ENCODE peak calls at places on chromosomes 7 and 10, in seven cellular contexts. V is thoracic aorta, N is DND-41, Y is right lobe of liver, M is mucosa of descending colon, F is K562, B is fibroblast of lung. Q is an unnamed sample. For H3K4me1, the result is how much of the 10 kb centered on the place peaks cover.

GRCh38 chr10:102435529-102436233 is 3.3 kb upstream of the CUEDC2 start:
- DNase-seq in B (no peak), F (peak), M (peak), Y (peak), N (peak), V (no peak), Q (no peak)

GRCh38 chr7:8389898-8390642 is 43.3 kb upstream of the NXPH1 start:
- DNase-seq in B (no peak), M (no peak), F (peak), Y (no peak), V (no peak), N (no peak), Q (no peak)

GRCh38 chr10:95925033-95925432 is 17.3 kb downstream of the CC2D2B start:
- DNase-seq in Y (no peak), M (no peak), B (no peak), N (no peak), F (no peak), V (no peak), Q (no peak)

GRCh38 chr7:140084972-140085371 is 22.2 kb upstream of the PARP12 start:
- DNase-seq in F (peak), M (peak), V (no peak), Y (no peak), B (no peak), N (no peak), Q (peak)

GRCh38 chr10:93437000-93437945 is 44.9 kb downstream of the MYOF start:
- DNase-seq in M (no peak), Y (no peak), V (peak), F (no peak), N (no peak), B (peak), Q (no peak)

GRCh38 chr10:88236121-88236743 is 346.9 kb downstream of the RNLS start:
- DNase-seq in Y (no peak), V (no peak), N (peak), B (no peak), F (no peak), M (no peak), Q (no peak)

GRCh38 chr10:6593140-6593740 is 13.2 kb upstream of the PRKCQ start:
- DNase-seq in M (no peak), Y (no peak), F (no peak), N (no peak), V (no peak), B (no peak), Q (no peak)

GRCh38 chr10:132189810-132190422 is 3.2 kb downstream of the DPYSL4 start:
- DNase-seq in M (peak), Y (no peak), F (no peak), V (no peak), B (no peak), N (no peak), Q (no peak)

GRCh38 chr7:94741179-94741578 is 85.2 kb upstream of the SGCE start:
- DNase-seq in Y (no peak), N (no peak), B (no peak), M (no peak), V (no peak), F (no peak), Q (no peak)

GRCh38 chr7:44645254-44645653 is 38.8 kb downstream of the OGDH start:
- DNase-seq in V (no peak), Y (peak), F (no peak), M (no peak), N (no peak), B (no peak), Q (no peak)

GRCh38 chr10:79382491-79382941 is 35.2 kb downstream of the PPIF start:
- DNase-seq in N (no peak), M (peak), V (no peak), Y (peak), B (no peak), F (no peak), Q (peak)

GRCh38 chr10:52004342-52004949 is 305.1 kb upstream of the CSTF2T start:
- DNase-seq in V (no peak), Y (no peak), B (peak), M (no peak), N (no peak), F (peak), Q (no peak)

GRCh38 chr10:123294109-123294508 is 139.9 kb downstream of the BUB3 start:
- DNase-seq in Y (no peak), M (no peak), B (no peak), N (no peak), V (no peak), F (no peak), Q (no peak)

GRCh38 chr10:122786269-122786668 is 59.4 kb downstream of the CUZD1 start:
- DNase-seq in Y (no peak), B (peak), M (no peak), V (no peak), N (peak), F (no peak), Q (no peak)

GRCh38 chr10:91467114-91467513 is 57.0 kb downstream of the HECTD2 start:
- DNase-seq in F (no peak), M (no peak), Y (no peak), B (no peak), N (no peak), V (no peak), Q (no peak)

GRCh38 chr7:152144557-152145245 is 119.2 kb downstream of the GALNT11 start:
- DNase-seq in N (no peak), Y (no peak), V (no peak), M (no peak), F (no peak), B (no peak), Q (no peak)

GRCh38 chr7:101506531-101506930 is 122.6 kb downstream of the MYL10 start:
- DNase-seq in F (no peak), Y (no peak), M (no peak), V (no peak), N (no peak), B (no peak), Q (no peak)

GRCh38 chr10:2456834-2457233 is 610.5 kb upstream of the PFKP start:
- DNase-seq in V (no peak), F (no peak), Y (no peak), N (no peak), B (no peak), M (no peak), Q (no peak)

GRCh38 chr10:110530131-110530831 is 32.6 kb downstream of the DUSP5 start:
- DNase-seq in F (no peak), N (no peak), B (peak), Y (peak), V (no peak), M (peak), Q (peak)

GRCh38 chr10:8768854-8769253 is 714.4 kb downstream of the GATA3 start:
- DNase-seq in Y (no peak), V (no peak), B (no peak), M (no peak), N (no peak), F (no peak), Q (no peak)

GRCh38 chr7:95549818-95550529 is 46.3 kb downstream of the PDK4 start:
- DNase-seq in B (peak), Y (peak), V (peak), F (no peak), N (no peak), M (peak), Q (no peak)

GRCh38 chr10:86317949-86318725 is 48.5 kb downstream of the GRID1 start:
- DNase-seq in Y (peak), F (no peak), M (no peak), V (no peak), B (no peak), N (no peak), Q (peak)

GRCh38 chr7:65251851-65252620 is 121.6 kb upstream of the ZNF92 start:
- DNase-seq in Y (no peak), M (peak), F (peak), N (no peak), B (peak), V (no peak), Q (peak)

GRCh38 chr7:135666156-135666555 is 3.8 kb downstream of the STMP1 start:
- DNase-seq in M (no peak), F (no peak), B (peak), V (no peak), N (no peak), Y (no peak), Q (no peak)

GRCh38 chr7:7399707-7400106 is 136.0 kb downstream of the COL28A1 start:
- DNase-seq in F (no peak), B (peak), N (no peak), M (no peak), V (no peak), Y (no peak), Q (no peak)

GRCh38 chr7:93055543-93056107 is 62.2 kb downstream of the SAMD9 start:
- DNase-seq in B (peak), N (no peak), F (no peak), Y (no peak), V (no peak), M (no peak), Q (no peak)

GRCh38 chr7:87934699-87935372 is 785 bp downstream of the ADAM22 start:
- DNase-seq in V (no peak), Y (no peak), M (no peak), F (no peak), B (peak), N (peak), Q (peak)

GRCh38 chr7:71626206-71626605 is 494.3 kb downstream of the GALNT17 start:
- DNase-seq in V (no peak), N (no peak), M (no peak), F (no peak), B (peak), Y (no peak), Q (no peak)

GRCh38 chr7:81672872-81673271 is 97.0 kb downstream of the HGF start:
- DNase-seq in F (no peak), Y (no peak), N (no peak), M (no peak), V (no peak), B (no peak), Q (no peak)

GRCh38 chr10:26485150-26485941 is 47.2 kb downstream of the APBB1IP start:
- DNase-seq in M (no peak), N (no peak), V (no peak), Y (no peak), F (no peak), B (peak), Q (no peak)

GRCh38 chr10:118422241-118422640 is 80.1 kb upstream of the FAM204A start:
- DNase-seq in B (no peak), Y (no peak), F (no peak), V (no peak), N (no peak), M (no peak), Q (no peak)

GRCh38 chr7:37683263-37684120 is at the start of gene GPR141:
- DNase-seq in B (no peak), M (no peak), F (no peak), V (no peak), N (no peak), Y (no peak), Q (no peak)

GRCh38 chr7:93316730-93317129 is 84.6 kb downstream of the VPS50 start:
- DNase-seq in V (no peak), M (no peak), F (no peak), Y (no peak), N (no peak), B (peak), Q (no peak)

GRCh38 chr7:129225931-129226572 is 1.2 kb downstream of the AHCYL2 start:
- DNase-seq in N (no peak), Y (no peak), B (no peak), M (no peak), V (no peak), F (no peak), Q (no peak)

GRCh38 chr10:14394179-14394578 is 63.5 kb upstream of the FRMD4A start:
- DNase-seq in N (no peak), F (no peak), B (no peak), Y (no peak), V (no peak), M (no peak), Q (no peak)

GRCh38 chr10:14391342-14391741 is 60.6 kb upstream of the FRMD4A start:
- DNase-seq in N (no peak), V (no peak), M (no peak), B (no peak), F (no peak), Y (no peak), Q (no peak)

GRCh38 chr10:14397069-14397468 is 66.3 kb upstream of the FRMD4A start:
- DNase-seq in F (no peak), M (peak), N (no peak), V (peak), B (peak), Y (no peak), Q (no peak)

GRCh38 chr10:14399641-14400040 is 68.9 kb upstream of the FRMD4A start:
- DNase-seq in M (no peak), F (no peak), V (no peak), Y (no peak), N (no peak), B (peak), Q (no peak)

GRCh38 chr10:14396441-14397048 is 65.8 kb upstream of the FRMD4A start:
- DNase-seq in Y (no peak), F (peak), V (no peak), M (no peak), B (peak), N (no peak), Q (no peak)
- TF ChIP-seq CTCF in Y (peak), F (peak), V (peak), M (no peak), B (peak), N (peak), Q (peak)

DNA sequence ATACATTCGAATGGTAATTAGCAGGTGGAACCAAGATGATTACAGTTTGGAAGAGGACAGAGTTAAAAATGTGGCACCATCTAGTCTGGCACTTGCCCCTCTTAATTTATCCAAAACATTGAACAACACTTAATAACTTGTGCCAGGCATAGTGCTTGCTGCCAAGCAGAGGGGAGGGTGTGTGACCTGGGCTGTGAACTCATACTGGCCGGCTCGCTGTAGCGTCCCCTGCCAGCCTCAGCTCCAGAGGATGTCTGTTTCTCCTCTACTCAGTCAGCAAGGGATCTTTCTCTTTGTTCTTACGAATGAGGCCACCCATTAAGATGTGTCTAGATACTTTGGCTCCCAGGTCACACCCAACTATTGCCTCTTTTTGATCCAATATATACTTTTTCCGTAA is 179.4 kb upstream of the INHBA start:
- DNase-seq in V (no peak), M (no peak), Y (no peak), B (no peak), F (no peak), N (no peak), Q (no peak)
- H3K4me1 ChIP-seq in V (under half), M (under half), Y (under half), B (under half), F (under half), N (under half), Q (half or more)

GRCh38 chr7:130695840-130696239 is 9.5 kb upstream of the TSGA13 start:
- DNase-seq in N (no peak), B (peak), Y (no peak), V (no peak), F (peak), M (no peak), Q (no peak)
- TF ChIP-seq CTCF in N (peak), B (peak), Y (peak), V (no peak), F (peak), M (no peak), Q (peak)

GRCh38 chr7:35649711-35650110 is 45.2 kb downstream of the HERPUD2 start:
- DNase-seq in F (no peak), B (no peak), V (no peak), M (no peak), Y (no peak), N (no peak), Q (no peak)

GRCh38 chr7:35648367-35648766 is 46.6 kb downstream of the HERPUD2 start:
- DNase-seq in N (no peak), M (no peak), B (no peak), V (no peak), F (no peak), Y (peak), Q (no peak)

GRCh38 chr7:35652124-35652523 is 42.8 kb downstream of the HERPUD2 start:
- DNase-seq in N (no peak), M (no peak), B (no peak), F (no peak), V (no peak), Y (no peak), Q (peak)

GRCh38 chr7:35647171-35647574 is 47.8 kb downstream of the HERPUD2 start:
- DNase-seq in B (no peak), N (no peak), F (peak), Y (peak), M (no peak), V (no peak), Q (no peak)

GRCh38 chr7:35650751-35651150 is 44.2 kb downstream of the HERPUD2 start:
- DNase-seq in B (no peak), V (no peak), Y (no peak), N (no peak), F (no peak), M (no peak), Q (peak)
- H3K4me1 ChIP-seq in B (under half), V (under half), Y (under half), N (under half), F (under half), M (under half), Q (under half)

GRCh38 chr10:80596391-80597257 is 58.9 kb downstream of the SH2D4B start:
- DNase-seq in M (no peak), Y (peak), B (peak), F (peak), V (no peak), N (peak), Q (no peak)

GRCh38 chr10:80598951-80599350 is 61.2 kb downstream of the SH2D4B start:
- DNase-seq in M (no peak), V (no peak), B (no peak), N (no peak), Y (no peak), F (no peak), Q (no peak)

GRCh38 chr10:80600251-80600650 is 62.5 kb downstream of the SH2D4B start:
- DNase-seq in N (no peak), M (no peak), F (no peak), V (no peak), Y (peak), B (no peak), Q (no peak)

GRCh38 chr10:80598084-80598798 is 60.5 kb downstream of the SH2D4B start:
- DNase-seq in M (no peak), B (no peak), V (no peak), F (no peak), N (no peak), Y (peak), Q (no peak)

DNA sequence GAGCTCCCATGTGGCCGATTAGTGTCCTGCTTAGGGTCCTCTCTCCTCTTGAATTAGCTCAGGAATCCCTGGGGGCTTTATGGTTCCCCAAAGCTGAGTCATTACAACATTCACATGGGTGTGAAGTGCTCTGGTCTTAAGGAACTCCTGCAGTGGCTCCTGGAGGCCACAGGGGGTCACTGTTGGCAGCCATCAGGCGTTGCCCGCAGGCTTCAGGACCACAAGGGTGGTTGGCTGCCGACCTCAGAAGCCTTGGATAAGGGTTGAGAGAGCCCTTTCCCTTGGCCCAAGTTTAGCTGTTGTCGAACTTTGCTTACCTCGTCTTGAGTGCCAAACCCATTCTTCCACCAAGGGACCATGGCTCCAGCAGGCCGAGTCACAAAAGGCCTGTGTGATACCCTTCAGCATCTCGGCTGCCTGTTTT is 61.7 kb downstream of the SH2D4B start:
- DNase-seq in F (peak), V (no peak), B (peak), M (peak), N (peak), Y (peak), Q (peak)
- TF ChIP-seq CTCF in F (peak), V (peak), B (peak), M (peak), N (peak), Y (peak), Q (peak)

GRCh38 chr10:71981868-71982230 is 17.7 kb downstream of the CHST3 start:
- DNase-seq in M (no peak), N (no peak), V (no peak), F (no peak), Y (no peak), B (no peak), Q (peak)
- H3K4me1 ChIP-seq in M (under half), N (under half), V (half or more), F (under half), Y (under half), B (under half), Q (under half)

DNA sequence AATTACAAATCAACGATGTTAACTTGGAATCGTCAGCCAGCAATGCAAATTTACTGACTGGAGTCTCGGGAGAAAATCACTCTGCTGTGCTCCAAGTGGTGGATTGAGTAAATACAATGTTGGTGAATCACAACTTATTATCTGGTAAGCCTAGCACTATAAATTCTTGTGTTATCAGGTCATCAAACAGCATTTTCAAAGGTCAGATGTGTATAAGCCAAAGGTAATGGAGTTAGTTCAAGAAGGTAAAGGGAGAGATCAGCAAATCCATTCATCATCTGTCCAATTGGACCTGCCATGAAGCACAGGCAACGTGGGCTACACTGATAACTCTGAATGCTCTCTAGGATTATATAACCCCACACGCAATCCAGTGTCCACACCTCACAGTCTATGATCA is 13.9 kb downstream of the CUBN start:
- DNase-seq in Y (no peak), M (no peak), B (peak), N (no peak), V (no peak), F (no peak), Q (no peak)
- TF ChIP-seq CTCF in Y (no peak), M (no peak), B (no peak), N (no peak), V (no peak), F (peak), Q (no peak)